ENCODE peak calls at places on chromosomes 16 and 17, in ten cellular contexts. S, C, M, K, D, W, U, Y, G and H are unnamed samples.

GRCh38 chr17:7438050-7438614 is 1.2 kb upstream of the FGF11 start:
- DNase-seq in K (peak), G (no peak), U (no peak), S (no peak), W (peak), Y (peak), D (peak), C (no peak), M (peak), H (no peak)

GRCh38 chr17:55005520-55005919 is 37.0 kb downstream of the STXBP4 start:
- DNase-seq in U (no peak), M (peak), C (peak), G (peak), Y (peak), S (peak), D (no peak), W (peak), K (no peak), H (no peak)

GRCh38 chr16:318628-319027 is 33.9 kb downstream of the AXIN1 start:
- DNase-seq in Y (no peak), K (no peak), S (no peak), U (no peak), G (no peak), M (peak), D (no peak), C (no peak), W (peak), H (no peak)

GRCh38 chr17:16486373-16487250 is 5.4 kb downstream of the LRRC75A start:
- DNase-seq in G (peak), U (peak), M (peak), S (peak), W (peak), K (peak), C (peak), D (peak), Y (no peak), H (peak)

GRCh38 chr17:28279411-28279810 is 39.6 kb upstream of the TMEM97 start:
- DNase-seq in Y (no peak), S (no peak), K (no peak), W (no peak), M (no peak), C (no peak), D (no peak), G (peak), U (no peak), H (no peak)

GRCh38 chr17:29364691-29365090 is 25.5 kb upstream of the TAOK1 start:
- DNase-seq in G (no peak), Y (no peak), W (no peak), M (no peak), K (no peak), C (no peak), S (no peak), U (no peak), D (no peak), H (no peak)

GRCh38 chr17:30379303-30380105 is 777 bp downstream of the CPD start:
- DNase-seq in K (peak), C (no peak), W (peak), Y (peak), U (no peak), M (peak), D (peak), S (no peak), G (no peak), H (no peak)

GRCh38 chr16:19348578-19349315 is 63.2 kb downstream of the CLEC19A start:
- DNase-seq in Y (no peak), W (peak), D (no peak), G (no peak), U (no peak), S (no peak), M (peak), C (no peak), K (peak), H (peak)

GRCh38 chr16:17224859-17225258 is 245.9 kb downstream of the XYLT1 start:
- DNase-seq in Y (peak), W (no peak), K (peak), S (no peak), C (peak), G (no peak), U (peak), D (peak), M (no peak), H (no peak)

GRCh38 chr17:4958102-4958501 is 7.2 kb downstream of the ENO3 start:
- DNase-seq in M (no peak), C (no peak), K (no peak), U (no peak), Y (no peak), S (no peak), D (no peak), G (no peak), W (no peak), H (no peak)

GRCh38 chr16:21664801-21665492 is 1.2 kb downstream of the OTOA start:
- DNase-seq in S (no peak), M (no peak), G (no peak), K (no peak), U (no peak), Y (no peak), D (no peak), C (no peak), W (no peak), H (no peak)

GRCh38 chr16:71293921-71294320 is 4.7 kb upstream of the CMTR2 start:
- DNase-seq in K (no peak), Y (no peak), M (no peak), G (no peak), D (no peak), W (no peak), U (no peak), C (no peak), S (no peak), H (no peak)

GRCh38 chr17:14886200-14886739 is 378.9 kb downstream of the PMP22 start:
- DNase-seq in K (no peak), G (no peak), M (peak), Y (no peak), S (peak), C (peak), W (peak), D (no peak), U (no peak), H (no peak)

GRCh38 chr16:15777533-15778203 is 79.2 kb downstream of the MYH11 start:
- DNase-seq in D (no peak), K (no peak), G (peak), M (peak), W (peak), C (no peak), U (no peak), Y (peak), S (peak), H (peak)

GRCh38 chr16:3642397-3643094 is 11.9 kb upstream of the DNASE1 start:
- DNase-seq in U (no peak), W (no peak), C (peak), Y (no peak), S (peak), K (peak), G (peak), D (no peak), M (peak), H (no peak)

DNA sequence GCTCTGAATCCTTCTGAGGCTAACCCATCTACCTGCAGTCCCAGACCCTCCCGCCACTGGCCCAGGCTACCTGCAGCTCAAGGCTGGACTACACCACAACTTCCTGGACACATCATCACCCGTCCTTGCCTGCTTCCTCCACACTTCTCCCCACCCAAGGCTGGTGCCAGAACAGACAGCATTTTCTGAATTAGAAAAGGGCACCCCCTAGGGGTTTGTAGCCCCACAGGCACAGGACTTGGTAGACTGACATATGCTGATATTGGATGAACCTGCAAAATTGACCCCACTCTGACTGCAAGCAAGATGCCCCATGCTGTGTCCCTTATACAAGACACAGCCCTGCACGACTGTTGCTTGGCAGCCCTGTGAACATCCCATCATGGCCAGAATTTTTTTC is 271.5 kb upstream of the C16orf82 start:
- DNase-seq in Y (no peak), W (peak), M (peak), S (no peak), U (no peak), K (no peak), G (no peak), D (no peak), C (no peak), H (no peak)
- TF ChIP-seq CTCF in Y (no peak), W (peak), M (peak), S (no peak), U (no peak), K (no peak), G (no peak), D (no peak), C (no peak), H (no peak)

GRCh38 chr17:39870776-39871175 is 2.8 kb downstream of the ZPBP2 start:
- DNase-seq in G (no peak), D (no peak), S (no peak), W (no peak), K (no peak), M (no peak), Y (no peak), C (no peak), U (no peak), H (no peak)

GRCh38 chr17:39867084-39867890 is 715 bp upstream of the ZPBP2 start:
- DNase-seq in K (no peak), W (no peak), C (no peak), M (no peak), G (no peak), Y (no peak), U (no peak), S (no peak), D (no peak), H (no peak)

GRCh38 chr17:39868554-39868942 is 546 bp downstream of the ZPBP2 start:
- DNase-seq in D (no peak), U (no peak), Y (no peak), S (no peak), K (no peak), C (no peak), M (no peak), W (no peak), G (no peak), H (no peak)

GRCh38 chr17:39867891-39868553 is at the start of gene ZPBP2:
- DNase-seq in C (no peak), D (no peak), M (peak), U (no peak), G (no peak), Y (no peak), W (peak), S (no peak), K (no peak), H (no peak)

DNA sequence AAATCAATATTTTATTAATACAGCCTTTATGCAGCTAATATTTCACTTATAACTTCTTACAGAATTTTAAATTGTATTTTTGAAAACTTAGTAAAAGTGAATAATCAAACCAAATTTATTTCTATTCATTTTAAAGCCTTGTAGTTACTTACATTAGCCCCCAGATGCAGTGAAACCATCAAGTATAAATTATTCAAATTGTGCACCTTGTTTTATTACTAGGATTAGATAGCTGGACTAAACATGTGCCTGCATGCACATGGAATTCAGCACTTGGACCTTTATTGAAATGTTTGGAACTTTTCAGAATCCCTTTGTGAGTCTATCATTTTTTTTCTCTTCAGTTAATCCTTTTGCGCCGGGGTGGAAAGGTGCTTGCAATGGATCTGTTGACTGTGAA is 4.7 kb downstream of the ZPBP2 start:
- DNase-seq in K (no peak), W (no peak), S (no peak), M (no peak), C (peak), G (no peak), Y (no peak), D (no peak), U (no peak), H (no peak)
- TF ChIP-seq CTCF in K (no peak), W (no peak), S (no peak), M (no peak), C (peak), G (no peak), Y (no peak), D (no peak), U (peak), H (peak)

DNA sequence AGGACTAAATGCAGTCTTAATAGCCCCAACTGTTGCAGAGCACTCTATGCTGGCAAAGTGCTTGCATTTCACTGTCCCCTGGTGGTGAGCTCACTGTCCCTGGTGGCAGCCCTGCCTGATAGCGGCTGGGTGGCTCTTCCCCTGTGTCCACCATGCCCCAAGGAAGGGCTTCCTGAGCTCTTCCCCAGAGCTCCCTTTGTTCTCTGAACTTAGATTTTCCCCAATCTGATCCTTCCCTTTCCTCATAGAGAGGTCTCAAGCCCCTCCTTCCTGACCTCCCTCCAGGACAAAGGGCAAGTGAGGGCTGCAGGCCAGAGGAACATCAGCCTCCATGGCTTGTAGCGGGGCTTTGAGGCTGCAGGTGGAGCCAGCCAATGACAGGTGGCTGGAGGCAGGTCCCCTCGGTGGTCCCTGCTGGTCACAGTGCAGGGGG is 17.0 kb downstream of the BEAN1 start:
- DNase-seq in D (no peak), S (no peak), G (no peak), K (no peak), Y (no peak), M (peak), W (peak), U (no peak), C (no peak), H (no peak)
- TF ChIP-seq CTCF in D (no peak), S (peak), G (peak), K (no peak), Y (no peak), M (peak), W (peak), U (no peak), C (no peak), H (no peak)

GRCh38 chr16:57734925-57735754 is 430 bp upstream of the KATNB1 start:
- DNase-seq in C (peak), U (peak), S (peak), Y (peak), K (peak), M (peak), G (peak), D (peak), W (peak), H (peak)
- TF ChIP-seq CTCF in C (peak), U (no peak), S (no peak), Y (no peak), K (no peak), M (no peak), G (no peak), D (no peak), W (no peak), H (no peak)

GRCh38 chr17:8913091-8913490 is 45.6 kb upstream of the PIK3R6 start:
- DNase-seq in G (no peak), U (no peak), Y (no peak), S (no peak), C (no peak), M (peak), D (no peak), K (no peak), W (no peak), H (no peak)

GRCh38 chr17:8912060-8912981 is 44.8 kb upstream of the PIK3R6 start:
- DNase-seq in G (no peak), C (no peak), Y (no peak), D (no peak), S (no peak), W (no peak), K (no peak), U (no peak), M (peak), H (no peak)

GRCh38 chr17:8916470-8916869 is 49.0 kb upstream of the PIK3R6 start:
- DNase-seq in W (no peak), S (no peak), Y (peak), U (no peak), G (no peak), K (no peak), D (no peak), C (no peak), M (no peak), H (no peak)

GRCh38 chr17:8913879-8914278 is 46.4 kb upstream of the PIK3R6 start:
- DNase-seq in Y (no peak), K (no peak), C (no peak), S (no peak), U (no peak), G (no peak), M (peak), W (no peak), D (no peak), H (no peak)

GRCh38 chr17:8914554-8914953 is 47.1 kb upstream of the PIK3R6 start:
- DNase-seq in D (no peak), W (no peak), M (peak), K (no peak), U (no peak), G (no peak), Y (no peak), C (no peak), S (no peak), H (no peak)
- TF ChIP-seq CTCF in D (no peak), W (no peak), M (no peak), K (no peak), U (no peak), G (no peak), Y (no peak), C (no peak), S (no peak), H (no peak)

GRCh38 chr16:89219365-89219764 is 1.9 kb downstream of the ZNF778 start:
- DNase-seq in W (no peak), S (no peak), G (no peak), D (no peak), K (no peak), U (no peak), C (no peak), M (no peak), Y (no peak), H (no peak)

GRCh38 chr16:89216315-89217137 is 977 bp upstream of the ZNF778 start:
- DNase-seq in D (peak), K (peak), Y (peak), C (peak), S (peak), M (peak), W (peak), U (no peak), G (peak), H (no peak)

GRCh38 chr16:89221604-89222003 is 4.1 kb downstream of the ZNF778 start:
- DNase-seq in U (no peak), D (no peak), W (no peak), K (no peak), C (no peak), S (no peak), M (no peak), Y (no peak), G (no peak), H (no peak)

GRCh38 chr16:89217138-89217387 is 440 bp upstream of the ZNF778 start:
- DNase-seq in K (no peak), C (no peak), M (no peak), Y (no peak), S (no peak), U (no peak), W (no peak), D (no peak), G (no peak), H (no peak)

GRCh38 chr16:89217388-89218191 is at the start of gene ZNF778:
- DNase-seq in G (peak), D (peak), W (peak), K (peak), C (peak), M (peak), Y (peak), U (no peak), S (peak), H (peak)
- TF ChIP-seq CTCF in G (no peak), D (no peak), W (no peak), K (no peak), C (no peak), M (no peak), Y (no peak), U (no peak), S (no peak), H (no peak)

GRCh38 chr17:76593338-76593737 is 7.7 kb upstream of the ST6GALNAC2 start:
- DNase-seq in C (peak), G (no peak), K (no peak), D (no peak), W (no peak), Y (no peak), S (peak), M (no peak), U (no peak), H (no peak)
- TF ChIP-seq CTCF in C (no peak), G (no peak), K (no peak), D (no peak), W (peak), Y (no peak), S (peak), M (peak), U (no peak), H (no peak)

GRCh38 chr17:76125922-76126321 is 15.1 kb downstream of the FOXJ1 start:
- DNase-seq in G (no peak), W (no peak), U (no peak), Y (no peak), K (no peak), C (no peak), M (no peak), S (no peak), D (no peak), H (no peak)

GRCh38 chr17:76123749-76124581 is 17.1 kb downstream of the FOXJ1 start:
- DNase-seq in M (peak), W (no peak), K (no peak), G (no peak), S (no peak), D (no peak), U (no peak), C (no peak), Y (no peak), H (no peak)

GRCh38 chr17:76123127-76123499 is 17.9 kb downstream of the FOXJ1 start:
- DNase-seq in W (no peak), D (no peak), K (no peak), Y (no peak), C (no peak), M (no peak), S (no peak), U (no peak), G (no peak), H (no peak)

GRCh38 chr17:76125391-76125675 is 15.7 kb downstream of the FOXJ1 start:
- DNase-seq in D (no peak), S (no peak), Y (no peak), U (no peak), C (no peak), M (no peak), K (no peak), G (no peak), W (no peak), H (no peak)

DNA sequence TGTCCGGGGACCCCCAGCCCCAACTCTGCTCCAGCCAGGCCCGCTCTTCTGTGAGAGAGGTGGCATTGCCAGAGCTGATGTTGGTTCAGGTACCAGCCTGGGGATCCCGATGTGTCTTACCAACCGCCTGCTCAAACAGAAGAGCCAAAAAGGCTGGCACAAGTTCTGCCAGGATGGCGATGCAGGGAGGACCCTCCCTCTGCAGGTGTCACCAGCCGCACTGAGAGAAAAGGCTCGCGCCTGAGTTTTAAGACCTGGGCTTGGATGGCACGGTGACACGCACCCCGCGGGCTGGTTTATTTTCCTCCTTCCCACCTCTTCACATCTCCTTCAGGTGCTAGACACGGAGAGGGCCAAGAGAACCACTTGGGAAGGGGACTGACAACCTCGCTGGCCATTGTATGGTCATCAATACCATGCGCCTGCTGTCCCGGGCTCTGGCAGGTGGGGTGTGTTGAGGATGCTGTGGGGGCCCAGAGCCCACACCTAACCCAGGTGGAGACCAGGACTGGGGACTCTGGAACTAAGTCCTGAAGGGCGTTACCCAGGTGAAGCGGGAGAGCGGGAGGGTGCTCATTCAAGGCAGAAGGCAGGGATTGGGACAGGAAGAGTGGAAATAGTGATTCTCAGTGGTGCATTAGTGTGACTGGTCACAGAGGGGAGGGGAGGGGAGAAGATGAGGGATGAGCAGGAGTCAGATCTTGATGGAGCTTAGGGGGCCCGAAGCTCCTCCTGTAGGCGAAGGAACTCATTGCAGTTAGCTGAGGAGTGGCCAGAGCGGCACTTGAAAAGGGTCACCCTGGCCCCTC is 16.3 kb downstream of the FOXJ1 start:
- DNase-seq in Y (no peak), D (no peak), W (peak), M (peak), S (peak), C (no peak), G (no peak), K (no peak), U (no peak), H (peak)
- TF ChIP-seq CTCF in Y (no peak), D (no peak), W (peak), M (peak), S (peak), C (peak), G (peak), K (no peak), U (no peak), H (peak)